ENCODE peak calls at places on chromosomes 6 and 20, in four cellular contexts. O is activated CD4-positive, CD25-positive, alpha-beta regulatory T cell treated with anti-CD3 and anti-CD28 coated beads, Interleukin-2, amount 50 U/mL, for 16 hours; D is hypothalamus; S is NCI-H526 treated with DMSO at 0.1 percent for 48 hours. M is an unnamed sample.

GRCh38 chr6:2403546-2403945 is 158.1 kb upstream of the GMDS start:
- DNase-seq in S (peak), O (no peak), D (no peak), M (no peak)

GRCh38 chr6:133707456-133707855 is 181.5 kb upstream of the TCF21 start:
- DNase-seq in D (no peak), S (no peak), O (no peak), M (no peak)

GRCh38 chr20:59032713-59033059 is 551 bp upstream of the ATP5F1E start:
- DNase-seq in D (no peak), S (peak), O (no peak), M (no peak)

GRCh38 chr20:51759769-51760510 is 8.2 kb downstream of the ATP9A start:
- DNase-seq in D (no peak), O (no peak), S (no peak), M (no peak)

GRCh38 chr6:151494235-151494950 is 576 bp downstream of the CCDC170 start:
- DNase-seq in O (no peak), S (no peak), D (peak), M (no peak)

GRCh38 chr6:21918081-21918480 is 324.5 kb downstream of the SOX4 start:
- DNase-seq in D (no peak), O (no peak), S (no peak), M (no peak)

GRCh38 chr6:116008470-116009229 is 52.0 kb downstream of the FRK start:
- DNase-seq in S (no peak), O (no peak), D (no peak), M (no peak)

GRCh38 chr6:158853072-158853871 is 34.1 kb upstream of the EZR start:
- DNase-seq in O (peak), D (no peak), S (no peak), M (peak)

GRCh38 chr6:75334266-75335040 is 49.9 kb upstream of the TMEM30A start:
- DNase-seq in D (no peak), O (no peak), S (no peak), M (no peak)

GRCh38 chr20:38032585-38033329 is 499 bp downstream of the TTI1 start:
- DNase-seq in S (peak), D (no peak), O (no peak), M (peak)

GRCh38 chr20:63128367-63128766 is 87.6 kb downstream of the YTHDF1 start:
- DNase-seq in S (no peak), D (no peak), O (no peak), M (no peak)

GRCh38 chr6:105487040-105487787 is 84.3 kb upstream of the PREP start:
- DNase-seq in O (no peak), S (no peak), D (no peak), M (no peak)

GRCh38 chr6:148064406-148065134 is 278.1 kb upstream of the SASH1 start:
- DNase-seq in S (no peak), O (no peak), D (no peak), M (no peak)

GRCh38 chr6:146791930-146792329 is 193.2 kb downstream of the ADGB start:
- DNase-seq in O (no peak), S (no peak), D (no peak), M (no peak)

GRCh38 chr20:1437222-1437904 is 29.3 kb downstream of the NSFL1C start:
- DNase-seq in O (peak), S (peak), D (peak), M (peak)

GRCh38 chr20:46970937-46971630 is 76.4 kb downstream of the EYA2 start:
- DNase-seq in S (no peak), O (no peak), D (no peak), M (no peak)

GRCh38 chr20:61127311-61128044 is 124.6 kb upstream of the CDH4 start:
- DNase-seq in O (no peak), D (no peak), S (no peak), M (no peak)

GRCh38 chr6:34568341-34568680 is 12.2 kb upstream of the SPDEF start:
- DNase-seq in D (no peak), O (no peak), S (no peak), M (no peak)

GRCh38 chr20:59152559-59153354 is 10.9 kb upstream of the ZNF831 start:
- DNase-seq in O (no peak), S (no peak), D (no peak), M (no peak)

GRCh38 chr20:14453259-14453658 is 115.8 kb upstream of the FLRT3 start:
- DNase-seq in S (no peak), O (no peak), D (no peak), M (no peak)

GRCh38 chr6:18088419-18089296 is 33.8 kb downstream of the NHLRC1 start:
- DNase-seq in O (no peak), S (no peak), D (no peak), M (no peak)

GRCh38 chr6:19833947-19834346 is 3.2 kb upstream of the ID4 start:
- DNase-seq in O (no peak), D (no peak), S (no peak), M (no peak)

GRCh38 chr6:28474441-28475219 is 31.3 kb upstream of the ZSCAN23 start:
- DNase-seq in D (no peak), O (no peak), S (peak), M (peak)

GRCh38 chr6:3939964-3940363 is 90.8 kb downstream of the FAM50B start:
- DNase-seq in O (no peak), S (no peak), D (no peak), M (no peak)

GRCh38 chr6:79868098-79868722 is 79.1 kb downstream of the ELOVL4 start:
- DNase-seq in O (no peak), D (no peak), S (peak), M (peak)

GRCh38 chr20:48294196-48294595 is 508.9 kb upstream of the SULF2 start:
- DNase-seq in D (no peak), O (no peak), S (no peak), M (no peak)

GRCh38 chr20:2984956-2985661 is 58.3 kb upstream of the GNRH2 start:
- DNase-seq in D (no peak), S (no peak), O (no peak), M (no peak)

GRCh38 chr6:5936140-5936539 is 70.6 kb downstream of the NRN1 start:
- DNase-seq in O (no peak), S (no peak), D (no peak), M (no peak)

GRCh38 chr6:159521962-159522361 is 171.1 kb downstream of the SOD2 start:
- DNase-seq in O (no peak), S (no peak), D (no peak), M (no peak)

GRCh38 chr6:83702077-83702476 is 6.8 kb downstream of the SNAP91 start:
- DNase-seq in D (no peak), S (peak), O (no peak), M (no peak)

GRCh38 chr6:125930810-125931418 is 25.7 kb upstream of the HINT3 start:
- DNase-seq in D (no peak), S (no peak), O (no peak), M (no peak)

GRCh38 chr20:9140172-9140760 is 71.4 kb downstream of the PLCB4 start:
- DNase-seq in S (no peak), D (no peak), O (no peak), M (no peak)

GRCh38 chr6:125780540-125781306 is 10.0 kb upstream of the NCOA7 start:
- DNase-seq in D (no peak), O (no peak), S (peak), M (peak)

GRCh38 chr6:40171343-40171742 is 237.1 kb upstream of the MOCS1 start:
- DNase-seq in S (no peak), D (no peak), O (no peak), M (no peak)

GRCh38 chr6:129637340-129638054 is 72.5 kb downstream of the ARHGAP18 start:
- DNase-seq in O (no peak), D (no peak), S (no peak), M (no peak)

GRCh38 chr6:45420083-45420908 is 42.6 kb upstream of the SUPT3H start:
- DNase-seq in O (no peak), D (no peak), S (peak), M (peak)